ENCODE peak calls at places on chromosome 2, in six cellular contexts. F, K, Z, Y, B and J are unnamed samples.

GRCh38 chr2:224142397-224143312 is 103.6 kb upstream of the SERPINE2 start:
- DNase-seq in F (peak), K (no peak), Z (no peak), Y (no peak), B (no peak), J (no peak)

GRCh38 chr2:95344208-95344570 is 47.0 kb downstream of the KCNIP3 start:
- DNase-seq in F (no peak), K (no peak), Z (no peak), Y (no peak), B (no peak), J (no peak)

GRCh38 chr2:69196327-69197117 is 183.5 kb downstream of the ANTXR1 start:
- DNase-seq in F (peak), K (no peak), Z (peak), Y (no peak), B (no peak), J (no peak)

GRCh38 chr2:112182581-112183034 is 44.4 kb downstream of the FBLN7 start:
- DNase-seq in F (no peak), K (no peak), Z (no peak), Y (no peak), B (peak), J (no peak)

GRCh38 chr2:174675615-174676014 is 78.0 kb upstream of the WIPF1 start:
- DNase-seq in F (no peak), K (no peak), Z (no peak), Y (no peak), B (no peak), J (no peak)

GRCh38 chr2:150653351-150653750 is 165.9 kb upstream of the RND3 start:
- DNase-seq in F (no peak), K (no peak), Z (no peak), Y (no peak), B (no peak), J (no peak)

GRCh38 chr2:172430671-172431070 is 3.3 kb downstream of the ITGA6 start:
- DNase-seq in F (peak), K (no peak), Z (peak), Y (no peak), B (no peak), J (no peak)

GRCh38 chr2:195319112-195319460 is 337.9 kb upstream of the SLC39A10 start:
- DNase-seq in F (peak), K (no peak), Z (peak), Y (no peak), B (no peak), J (no peak)

GRCh38 chr2:133676392-133677130 is 108.3 kb upstream of the NCKAP5 start:
- DNase-seq in F (no peak), K (no peak), Z (no peak), Y (no peak), B (no peak), J (no peak)

GRCh38 chr2:221100467-221101089 is 471.5 kb downstream of the EPHA4 start:
- DNase-seq in F (no peak), K (no peak), Z (peak), Y (no peak), B (peak), J (no peak)
- TF ChIP-seq CTCF in F (no peak), K (peak), Z (peak), Y (no peak), B (peak), J (peak)

GRCh38 chr2:9206991-9207640 is 504 bp downstream of the ASAP2 start:
- DNase-seq in F (peak), K (no peak), Z (no peak), Y (no peak), B (no peak), J (no peak)

GRCh38 chr2:9207641-9208301 is 1.2 kb downstream of the ASAP2 start:
- DNase-seq in F (peak), K (no peak), Z (peak), Y (no peak), B (peak), J (no peak)

GRCh38 chr2:9204939-9205338 is 1.7 kb upstream of the ASAP2 start:
- DNase-seq in F (no peak), K (no peak), Z (no peak), Y (no peak), B (no peak), J (no peak)

GRCh38 chr2:9205481-9205880 is 1.1 kb upstream of the ASAP2 start:
- DNase-seq in F (no peak), K (no peak), Z (no peak), Y (no peak), B (no peak), J (no peak)

DNA sequence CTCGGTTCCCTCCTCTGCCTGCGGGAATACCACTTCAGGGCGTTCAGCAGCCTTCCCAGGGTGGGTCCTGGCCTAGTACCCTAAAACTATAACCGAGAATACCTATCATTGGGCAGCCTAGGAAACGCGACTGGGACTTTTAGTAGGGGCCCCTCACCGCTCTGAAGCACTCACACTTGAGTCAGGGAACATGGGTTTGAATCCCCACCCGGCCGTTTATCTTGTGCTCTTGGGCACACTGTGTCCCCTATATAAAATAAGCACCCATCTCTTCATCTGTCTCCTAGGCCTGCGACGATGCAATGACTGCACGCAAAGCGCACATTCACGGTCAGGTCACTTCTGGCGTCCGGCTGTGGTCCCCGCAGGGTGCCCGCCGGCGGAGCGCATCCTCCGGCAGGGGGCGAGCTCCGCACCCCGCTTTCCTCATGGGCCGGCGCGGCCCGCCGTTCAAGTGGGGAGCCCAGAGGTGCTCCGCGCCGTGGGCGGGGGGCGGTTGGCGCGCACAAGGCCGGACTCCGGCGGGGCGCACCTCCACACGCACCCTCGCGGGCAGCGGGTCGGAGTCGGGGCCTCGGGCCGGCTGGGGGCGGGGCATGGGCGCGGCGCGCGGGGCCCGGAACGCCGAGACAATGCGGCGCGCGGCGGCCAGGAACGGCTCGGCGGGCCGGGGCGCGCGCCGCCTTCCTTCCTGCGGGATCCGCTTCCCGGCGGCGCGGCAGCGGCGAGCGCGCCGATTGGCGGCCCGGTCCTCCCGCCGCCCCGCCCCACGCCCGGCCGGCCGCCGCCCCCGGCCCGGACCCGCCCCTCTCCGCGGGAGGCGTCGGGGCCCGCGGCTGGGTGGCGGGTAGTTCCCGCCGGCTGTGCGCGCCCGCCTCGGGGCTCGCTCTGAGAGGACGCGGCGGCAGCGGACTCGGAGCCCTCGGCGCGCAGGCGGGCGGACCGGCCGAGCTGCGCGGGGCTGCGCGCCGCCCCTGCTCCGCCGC is at the start of gene ASAP2:
- DNase-seq in F (peak), K (peak), Z (peak), Y (no peak), B (peak), J (peak)
- TF ChIP-seq CTCF in F (peak), K (peak), Z (peak), Y (peak), B (peak), J (peak)

GRCh38 chr2:30230855-30231725 is at the start of gene LBH:
- DNase-seq in F (peak), K (peak), Z (peak), Y (no peak), B (peak), J (peak)

GRCh38 chr2:30229596-30229995 is 1.7 kb upstream of the LBH start:
- DNase-seq in F (no peak), K (no peak), Z (no peak), Y (no peak), B (no peak), J (no peak)

GRCh38 chr2:30232027-30232800 is 880 bp downstream of the LBH start:
- DNase-seq in F (no peak), K (peak), Z (peak), Y (no peak), B (peak), J (peak)

GRCh38 chr2:30231726-30232026 is 342 bp downstream of the LBH start:
- DNase-seq in F (no peak), K (no peak), Z (no peak), Y (no peak), B (no peak), J (no peak)

DNA sequence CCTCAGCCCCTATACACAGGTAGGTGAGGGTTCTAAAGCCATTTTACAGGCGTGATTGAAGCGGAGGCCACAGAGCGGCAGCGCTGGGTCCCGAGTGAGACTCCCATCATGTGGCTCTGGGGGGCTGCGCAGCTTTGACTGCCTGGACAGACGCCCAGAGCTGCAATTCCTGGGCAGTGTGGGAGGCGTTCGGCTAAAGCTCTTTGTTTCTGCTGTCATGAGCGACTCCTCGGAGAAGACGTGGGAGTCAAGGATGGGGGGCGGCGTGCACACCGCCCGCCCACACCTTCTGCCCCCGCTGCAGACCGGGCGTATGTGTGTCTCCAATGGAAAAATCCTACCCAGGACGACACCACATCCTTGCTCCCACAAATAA is 867 bp upstream of the LBH start:
- DNase-seq in F (no peak), K (peak), Z (peak), Y (no peak), B (peak), J (no peak)
- TF ChIP-seq CTCF in F (no peak), K (no peak), Z (peak), Y (no peak), B (no peak), J (peak)

DNA sequence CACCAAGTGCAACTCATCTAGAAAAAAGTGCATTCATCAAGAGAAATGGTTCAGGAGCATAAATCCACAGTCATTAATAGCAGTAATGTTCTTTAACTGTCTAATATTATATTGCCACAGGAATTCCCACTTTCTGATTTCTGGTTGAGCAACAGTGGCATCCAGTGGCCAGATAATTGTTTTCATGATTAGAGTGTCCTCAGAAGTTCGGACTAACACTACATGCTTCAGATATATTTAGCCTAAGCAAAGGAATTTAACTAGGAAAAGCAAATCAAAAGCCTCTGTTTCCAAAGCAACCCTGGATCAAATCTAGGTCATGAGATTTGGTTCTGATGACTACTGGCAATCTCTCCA is 9.8 kb upstream of the ERBB4 start:
- DNase-seq in F (peak), K (no peak), Z (peak), Y (no peak), B (peak), J (no peak)
- TF ChIP-seq CTCF in F (peak), K (peak), Z (peak), Y (peak), B (peak), J (peak)